ENCODE peak calls at places on chromosomes 3 and 15, in nine cellular contexts. B is GM12864; L is WERI-Rb-1; M is activated CD4-positive, alpha-beta T cell treated with anti-CD3 and anti-CD28 coated beads, Interleukin-2, amount 50 U/mL, for 48 hours; N is GM23338; T is activated T-cell treated with anti-CD3 and anti-CD28 coated beads for 1 hour; J is HuH-7; O is T-cell; Y is dorsolateral prefrontal cortex. G is an unnamed sample.

GRCh38 chr3:40445880-40446279 is 11.3 kb upstream of the RPL14 start:
- DNase-seq in B (no peak), L (no peak), M (no peak), N (no peak), T (no peak), J (no peak), O (no peak), Y (no peak), G (no peak)

GRCh38 chr3:24704496-24704895 is 209.8 kb upstream of the THRB start:
- DNase-seq in B (no peak), L (no peak), M (no peak), N (no peak), T (no peak), J (no peak), O (no peak), Y (no peak), G (no peak)

GRCh38 chr3:155393316-155393715 is 99.8 kb upstream of the STRIT1 start:
- DNase-seq in B (no peak), L (no peak), M (no peak), N (no peak), T (no peak), J (no peak), O (no peak), Y (no peak), G (no peak)

GRCh38 chr15:53851110-53851833 is 91.8 kb upstream of the WDR72 start:
- DNase-seq in B (no peak), L (no peak), M (no peak), N (no peak), T (no peak), J (no peak), O (no peak), Y (no peak), G (no peak)

GRCh38 chr15:31403606-31404005 is 77.0 kb downstream of the KLF13 start:
- DNase-seq in B (no peak), L (no peak), M (no peak), N (no peak), T (no peak), J (no peak), O (no peak), Y (no peak), G (no peak)

GRCh38 chr3:51388286-51389029 is 2.6 kb upstream of the RBM15B start:
- DNase-seq in B (no peak), L (no peak), M (no peak), N (peak; percentile 54), T (no peak), J (no peak), O (no peak), Y (no peak), G (no peak)

GRCh38 chr3:42663581-42664442 is 10.3 kb downstream of the ZBTB47 start:
- DNase-seq in B (no peak), L (no peak), M (no peak), N (no peak), T (no peak), J (no peak), O (no peak), Y (no peak), G (no peak)

GRCh38 chr15:41955807-41956525 is 16.4 kb downstream of the EHD4 start:
- DNase-seq in B (no peak), L (peak; percentile 52), M (no peak), N (peak; percentile 67), T (no peak), J (no peak), O (no peak), Y (no peak), G (no peak)

GRCh38 chr15:90035095-90035834 is 34.1 kb downstream of the ZNF710 start:
- DNase-seq in B (no peak), L (no peak), M (no peak), N (no peak), T (no peak), J (peak; percentile 69), O (no peak), Y (no peak), G (no peak)

GRCh38 chr3:31043184-31043819 is 148.8 kb upstream of the GADL1 start:
- DNase-seq in B (no peak), L (no peak), M (no peak), N (no peak), T (no peak), J (no peak), O (no peak), Y (no peak), G (no peak)

GRCh38 chr3:31406901-31407300 is 125.8 kb upstream of the STT3B start:
- DNase-seq in B (no peak), L (no peak), M (no peak), N (no peak), T (no peak), J (no peak), O (no peak), Y (no peak), G (no peak)

GRCh38 chr15:67193223-67194009 is 61.0 kb downstream of the AAGAB start:
- DNase-seq in B (no peak), L (no peak), M (no peak), N (no peak), T (no peak), J (no peak), O (no peak), Y (no peak), G (no peak)

GRCh38 chr3:84567796-84568195 is 391.0 kb upstream of the CADM2 start:
- DNase-seq in B (no peak), L (no peak), M (no peak), N (no peak), T (no peak), J (no peak), O (no peak), Y (no peak), G (no peak)

GRCh38 chr3:24185738-24186384 is 240.8 kb downstream of the NR1D2 start:
- DNase-seq in B (peak; percentile 19), L (peak; percentile 81), M (peak; percentile 32), N (peak; percentile 90), T (peak; percentile 0), J (peak; percentile 69), O (no peak), Y (no peak), G (no peak)

GRCh38 chr3:79236488-79236887 is 531.3 kb downstream of the ROBO1 start:
- DNase-seq in B (no peak), L (no peak), M (no peak), N (no peak), T (no peak), J (no peak), O (no peak), Y (no peak), G (no peak)

GRCh38 chr15:83462953-83463433 is 15.9 kb downstream of the SH3GL3 start:
- DNase-seq in B (no peak), L (no peak), M (no peak), N (no peak), T (no peak), J (no peak), O (no peak), Y (no peak), G (no peak)

GRCh38 chr15:58632789-58633188 is 116.7 kb downstream of the ADAM10 start:
- DNase-seq in B (no peak), L (no peak), M (no peak), N (no peak), T (no peak), J (no peak), O (no peak), Y (no peak), G (no peak)

GRCh38 chr3:148126962-148127361 is 570.7 kb upstream of the AGTR1 start:
- DNase-seq in B (no peak), L (no peak), M (no peak), N (no peak), T (no peak), J (no peak), O (no peak), Y (no peak), G (no peak)

GRCh38 chr15:50140097-50140496 is 21.1 kb upstream of the ATP8B4 start:
- DNase-seq in B (no peak), L (no peak), M (no peak), N (no peak), T (no peak), J (no peak), O (no peak), Y (no peak), G (no peak)

GRCh38 chr3:154139996-154140436 is 18.8 kb downstream of the ARHGEF26 start:
- DNase-seq in B (no peak), L (no peak), M (no peak), N (no peak), T (no peak), J (no peak), O (no peak), Y (no peak), G (no peak)

GRCh38 chr15:72063186-72063585 is 54.8 kb downstream of the MYO9A start:
- DNase-seq in B (no peak), L (no peak), M (no peak), N (no peak), T (no peak), J (no peak), O (no peak), Y (no peak), G (no peak)

GRCh38 chr15:26661727-26662126 is 111.1 kb downstream of the GABRB3 start:
- DNase-seq in B (no peak), L (no peak), M (no peak), N (no peak), T (no peak), J (no peak), O (no peak), Y (no peak), G (no peak)

GRCh38 chr3:8709801-8710524 is 23.6 kb upstream of the CAV3 start:
- DNase-seq in B (no peak), L (peak; percentile 94), M (no peak), N (no peak), T (no peak), J (peak; percentile 1), O (no peak), Y (no peak), G (no peak)

GRCh38 chr3:71453822-71454512 is 129.6 kb downstream of the FOXP1 start:
- DNase-seq in B (no peak), L (no peak), M (no peak), N (no peak), T (no peak), J (no peak), O (no peak), Y (no peak), G (no peak)

GRCh38 chr3:11950576-11950975 is 53.6 kb upstream of the SYN2 start:
- DNase-seq in B (no peak), L (no peak), M (no peak), N (no peak), T (no peak), J (no peak), O (no peak), Y (no peak), G (no peak)

GRCh38 chr3:41267975-41268640 is 68.8 kb downstream of the CTNNB1 start:
- DNase-seq in B (no peak), L (no peak), M (no peak), N (no peak), T (no peak), J (peak; percentile 72), O (no peak), Y (no peak), G (no peak)

GRCh38 chr3:144879701-144880100 is 908.1 kb downstream of the DIPK2A start:
- DNase-seq in B (no peak), L (no peak), M (no peak), N (peak; percentile 2), T (no peak), J (no peak), O (no peak), Y (no peak), G (no peak)

GRCh38 chr3:30649572-30650310 is 43.3 kb downstream of the TGFBR2 start:
- DNase-seq in B (no peak), L (no peak), M (no peak), N (no peak), T (no peak), J (no peak), O (no peak), Y (no peak), G (no peak)

GRCh38 chr3:153658151-153658550 is 463.0 kb upstream of the ARHGEF26 start:
- DNase-seq in B (no peak), L (no peak), M (no peak), N (no peak), T (no peak), J (peak; percentile 27), O (no peak), Y (no peak), G (no peak)

GRCh38 chr3:184506579-184506978 is 55.0 kb upstream of the EPHB3 start:
- DNase-seq in B (no peak), L (no peak), M (no peak), N (no peak), T (no peak), J (no peak), O (no peak), Y (no peak), G (no peak)

GRCh38 chr3:11159421-11159904 is 5.2 kb downstream of the HRH1 start:
- DNase-seq in B (no peak), L (no peak), M (no peak), N (peak; percentile 27), T (no peak), J (no peak), O (no peak), Y (no peak), G (no peak)

G was measured in activated T-helper 2 cell treated with anti-CD3 and anti-CD28 coated beads, Interferon-gamma antibody, Interleukin-2, Interleukin-4, amounts not matched to agents 10 μg/mL and 5 μg/mL and 100 μg/mL, durations not matched to agents 14 hours and 24 hours and 36 hours.